ENCODE peak calls at places on chromosome 11, in four cellular contexts. One of them, this sample, is unnamed.

GRCh38 chr11:72358461-72359405 is 75.6 kb downstream of the CLPB start:
- DNase-seq in pancreas: no peak
- DNase-seq in fibroblast of mammary gland: no peak
- DNase-seq in Peyer's patch: no peak
- DNase-seq in this sample: no peak

GRCh38 chr11:69905611-69906452 is 86.6 kb upstream of the FGF3 start:
- DNase-seq in fibroblast of mammary gland: no peak
- DNase-seq in Peyer's patch: peak
- DNase-seq in pancreas: no peak
- DNase-seq in this sample: no peak

GRCh38 chr11:2297623-2298030 is 4.1 kb downstream of the C11orf21 start:
- DNase-seq in Peyer's patch: no peak
- DNase-seq in fibroblast of mammary gland: no peak
- DNase-seq in pancreas: no peak
- DNase-seq in this sample: no peak

GRCh38 chr11:3159296-3160190 is 5.6 kb downstream of the OSBPL5 start:
- DNase-seq in Peyer's patch: peak
- DNase-seq in pancreas: peak
- DNase-seq in fibroblast of mammary gland: peak
- DNase-seq in this sample: no peak

GRCh38 chr11:83115551-83115950 is 41.4 kb upstream of the PCF11 start:
- DNase-seq in pancreas: no peak
- DNase-seq in fibroblast of mammary gland: no peak
- DNase-seq in Peyer's patch: no peak
- DNase-seq in this sample: no peak

GRCh38 chr11:131760191-131760951 is 390.0 kb downstream of the NTM start:
- DNase-seq in fibroblast of mammary gland: peak
- DNase-seq in Peyer's patch: no peak
- DNase-seq in pancreas: no peak
- DNase-seq in this sample: peak

GRCh38 chr11:123186291-123186690 is 8.8 kb downstream of the CLMP start:
- DNase-seq in fibroblast of mammary gland: no peak
- DNase-seq in pancreas: no peak
- DNase-seq in Peyer's patch: no peak
- DNase-seq in this sample: no peak

GRCh38 chr11:70580036-70580805 is 181.9 kb downstream of the CTTN start:
- DNase-seq in fibroblast of mammary gland: no peak
- DNase-seq in pancreas: no peak
- DNase-seq in Peyer's patch: no peak
- DNase-seq in this sample: no peak

GRCh38 chr11:114149689-114150407 is 90.3 kb downstream of the ZBTB16 start:
- DNase-seq in Peyer's patch: no peak
- DNase-seq in pancreas: no peak
- DNase-seq in fibroblast of mammary gland: peak
- DNase-seq in this sample: no peak

DNA sequence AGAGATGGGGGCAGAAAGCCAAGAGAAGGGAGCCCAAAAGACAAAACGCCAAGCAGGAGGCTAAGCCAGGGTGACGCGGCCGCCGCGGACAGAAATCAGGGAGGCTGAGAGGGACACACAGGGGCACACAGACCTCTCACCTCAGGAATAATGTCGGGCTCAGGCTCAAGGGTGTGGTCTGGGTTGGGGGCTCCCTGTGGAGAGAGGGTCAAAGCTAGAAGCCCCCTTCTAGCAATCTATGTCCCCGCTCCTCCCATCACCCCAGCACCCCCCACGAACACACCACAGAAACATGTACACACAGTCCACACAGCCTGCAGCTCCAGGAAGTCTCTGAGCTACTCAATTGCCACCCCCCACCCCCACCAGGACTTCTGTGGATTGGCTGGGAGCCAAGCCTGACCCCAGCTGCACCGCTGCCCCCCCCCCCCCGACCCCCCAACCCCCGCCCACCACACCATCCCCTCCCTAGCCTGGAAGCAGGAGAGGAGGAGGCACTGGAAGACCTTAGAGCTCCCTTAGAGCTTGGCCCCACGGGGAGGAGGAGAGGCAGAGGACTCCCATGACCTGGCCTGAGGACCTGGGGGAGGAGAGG is 6.9 kb downstream of the BCL9L start:
- DNase-seq in fibroblast of mammary gland: peak
- DNase-seq in pancreas: peak
- DNase-seq in Peyer's patch: peak
- DNase-seq in this sample: peak
- H3K4me3 ChIP-seq in fibroblast of mammary gland: peak
- H3K4me3 ChIP-seq in pancreas: peak
- H3K4me3 ChIP-seq in Peyer's patch: peak
- H3K4me3 ChIP-seq in this sample: peak

GRCh38 chr11:111882202-111882601 is 2.9 kb downstream of the CFAP68 start:
- DNase-seq in fibroblast of mammary gland: no peak
- DNase-seq in Peyer's patch: no peak
- DNase-seq in pancreas: no peak
- DNase-seq in this sample: no peak

GRCh38 chr11:111879637-111879960 is 258 bp downstream of the CFAP68 start:
- DNase-seq in fibroblast of mammary gland: no peak
- DNase-seq in pancreas: no peak
- DNase-seq in Peyer's patch: no peak
- DNase-seq in this sample: no peak

GRCh38 chr11:111878766-111879636 is at the start of the genes CFAP68 and FDXACB1:
- DNase-seq in fibroblast of mammary gland: peak
- DNase-seq in pancreas: peak
- DNase-seq in Peyer's patch: peak
- DNase-seq in this sample: peak

GRCh38 chr11:111878385-111878765 is 590 bp downstream of the FDXACB1 start:
- DNase-seq in pancreas: no peak
- DNase-seq in Peyer's patch: no peak
- DNase-seq in fibroblast of mammary gland: peak
- DNase-seq in this sample: no peak
- TF ChIP-seq CTCF in pancreas: no peak
- TF ChIP-seq CTCF in Peyer's patch: no peak
- TF ChIP-seq CTCF in fibroblast of mammary gland: no peak
- TF ChIP-seq CTCF in this sample: no peak

DNA sequence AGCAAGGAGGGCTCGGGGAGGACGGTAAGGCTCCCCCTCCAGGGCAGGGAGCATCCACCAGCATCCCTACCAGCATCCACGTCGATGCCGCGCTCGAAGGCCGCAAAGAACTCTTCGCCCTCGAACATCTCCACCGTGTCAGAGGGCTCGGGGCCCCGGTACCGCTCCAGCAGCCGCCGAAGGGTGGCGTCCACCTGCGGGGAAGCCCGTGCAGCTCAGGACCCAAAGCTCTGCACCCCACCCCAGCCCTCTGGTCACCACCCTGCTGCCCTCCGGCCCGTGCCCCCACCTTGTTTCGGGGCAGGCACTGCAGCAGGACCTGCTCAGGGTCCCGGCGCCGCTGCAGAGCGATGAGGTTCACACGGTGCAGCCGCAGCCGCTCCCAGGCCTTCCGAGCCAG is 2.4 kb upstream of the SLC25A22 start:
- DNase-seq in Peyer's patch: no peak
- DNase-seq in pancreas: peak
- DNase-seq in fibroblast of mammary gland: no peak
- DNase-seq in this sample: no peak
- H3K4me3 ChIP-seq in Peyer's patch: no peak
- H3K4me3 ChIP-seq in pancreas: no peak
- H3K4me3 ChIP-seq in fibroblast of mammary gland: no peak
- H3K4me3 ChIP-seq in this sample: no peak

GRCh38 chr11:21933095-21933494 is 259.8 kb upstream of the ANO5 start:
- DNase-seq in Peyer's patch: no peak
- DNase-seq in pancreas: no peak
- DNase-seq in fibroblast of mammary gland: no peak
- DNase-seq in this sample: no peak
- TF ChIP-seq CTCF in Peyer's patch: peak
- TF ChIP-seq CTCF in pancreas: peak
- TF ChIP-seq CTCF in fibroblast of mammary gland: peak
- TF ChIP-seq CTCF in this sample: no peak

DNA sequence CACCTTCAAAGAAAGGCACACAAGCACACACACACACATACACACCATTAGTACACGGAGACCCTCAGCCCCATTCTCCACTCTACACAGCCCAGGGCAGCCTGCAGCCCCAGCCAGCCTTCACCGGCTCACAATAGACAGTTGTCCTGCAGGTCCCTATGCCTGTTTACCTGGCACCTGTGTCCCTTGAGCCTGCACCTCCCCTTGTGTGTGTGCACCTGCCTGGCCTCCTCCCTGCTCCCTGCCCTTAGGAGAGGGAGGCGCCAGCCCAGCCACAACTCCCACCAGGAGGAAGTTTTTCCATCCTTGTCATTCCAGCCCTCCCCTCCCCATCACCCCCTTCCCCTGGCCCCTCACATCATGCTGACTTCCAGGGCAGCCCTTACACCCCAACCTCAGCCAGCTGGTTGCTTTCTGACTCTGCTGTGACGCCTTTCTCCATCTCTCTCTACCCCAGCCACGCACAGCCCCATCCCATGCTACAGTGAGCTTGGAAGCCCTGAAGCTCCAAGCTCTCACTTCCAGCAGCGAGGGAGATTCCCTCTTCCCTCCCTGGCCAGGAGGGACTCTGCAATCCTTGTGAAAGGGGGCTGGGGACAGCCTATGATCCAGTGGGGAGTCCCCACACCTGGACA is 4.4 kb downstream of the AHNAK start:
- DNase-seq in Peyer's patch: peak
- DNase-seq in pancreas: no peak
- DNase-seq in fibroblast of mammary gland: no peak
- DNase-seq in this sample: no peak
- H3K4me3 ChIP-seq in Peyer's patch: peak
- H3K4me3 ChIP-seq in pancreas: peak
- H3K4me3 ChIP-seq in fibroblast of mammary gland: peak
- H3K4me3 ChIP-seq in this sample: peak